ENCODE peak calls at places on chromosomes 16 and 17, in nine cellular contexts. M is stomach, S is ascending aorta, G is ovary, R is neural crest cell, D is Calu3, K is neural progenitor cell, B is GM20000, W is esophagus squamous epithelium. P is an unnamed sample.

GRCh38 chr17:81608082-81608481 is 28.8 kb downstream of the NPLOC4 start:
- DNase-seq in G (no peak), M (no peak), B (no peak), R (no peak), W (no peak), D (no peak), S (no peak), K (no peak), P (no peak)

GRCh38 chr17:14351493-14351892 is 50.6 kb downstream of the HS3ST3B1 start:
- DNase-seq in M (no peak), R (no peak), G (no peak), S (no peak), W (no peak), D (no peak), K (no peak), B (no peak), P (no peak)

GRCh38 chr16:47887496-47887895 is 268.3 kb downstream of the ABCC12 start:
- DNase-seq in K (peak; percentile 47), B (no peak), R (no peak), M (no peak), G (no peak), S (no peak), W (no peak), D (no peak), P (no peak)

GRCh38 chr17:32155896-32156295 is 13.6 kb downstream of the RHOT1 start:
- DNase-seq in B (no peak), G (no peak), D (no peak), M (no peak), K (no peak), S (no peak), W (no peak), R (no peak), P (no peak)

GRCh38 chr16:79519448-79519847 is 81.1 kb downstream of the MAF start:
- DNase-seq in M (peak; percentile 43), G (no peak), R (no peak), B (no peak), W (no peak), D (no peak), K (no peak), S (no peak), P (no peak)

GRCh38 chr16:77807-78443 is at the start of gene MPG:
- DNase-seq in D (peak; percentile 92), S (peak; percentile 92), K (peak; percentile 89), R (peak; percentile 60), W (no peak), M (peak; percentile 87), G (peak; percentile 92), B (peak; percentile 100), P (peak; percentile 82)

GRCh38 chr17:28343491-28343932 is 8.0 kb downstream of the TNFAIP1 start:
- DNase-seq in D (no peak), R (no peak), G (no peak), W (no peak), K (no peak), M (no peak), B (no peak), S (no peak), P (no peak)

GRCh38 chr17:77076046-77076882 is 64.5 kb upstream of the SEC14L1 start:
- DNase-seq in M (no peak), D (no peak), R (no peak), K (no peak), G (no peak), B (no peak), W (no peak), S (no peak), P (no peak)

GRCh38 chr16:21663889-21664647 is at the start of gene OTOA:
- DNase-seq in B (no peak), G (no peak), W (no peak), R (no peak), K (peak; percentile 46), S (peak; percentile 50), D (peak; percentile 13), M (no peak), P (peak; percentile 22)

GRCh38 chr17:29573558-29573870 is 5.0 kb downstream of the TP53I13 start:
- DNase-seq in B (no peak), D (no peak), R (no peak), W (no peak), K (no peak), S (peak; percentile 61), M (no peak), G (no peak), P (no peak)

GRCh38 chr17:82449136-82449882 is 1.2 kb downstream of the CYBC1 start:
- DNase-seq in W (peak; percentile 51), G (no peak), M (peak; percentile 54), R (no peak), B (peak; percentile 84), D (no peak), K (peak; percentile 27), S (no peak), P (peak; percentile 36)

GRCh38 chr17:876272-876671 is 94.1 kb downstream of the MRM3 start:
- DNase-seq in D (no peak), R (no peak), S (no peak), W (no peak), B (peak; percentile 40), K (no peak), G (no peak), M (no peak), P (no peak)

GRCh38 chr16:1385232-1385631 is 29.3 kb downstream of the UNKL start:
- DNase-seq in S (no peak), B (no peak), R (no peak), M (no peak), K (no peak), D (no peak), W (no peak), G (no peak), P (no peak)

GRCh38 chr17:65071861-65072260 is 15.3 kb upstream of the GNA13 start:
- DNase-seq in R (no peak), S (no peak), W (no peak), M (no peak), G (no peak), B (no peak), K (no peak), D (no peak), P (no peak)

DNA sequence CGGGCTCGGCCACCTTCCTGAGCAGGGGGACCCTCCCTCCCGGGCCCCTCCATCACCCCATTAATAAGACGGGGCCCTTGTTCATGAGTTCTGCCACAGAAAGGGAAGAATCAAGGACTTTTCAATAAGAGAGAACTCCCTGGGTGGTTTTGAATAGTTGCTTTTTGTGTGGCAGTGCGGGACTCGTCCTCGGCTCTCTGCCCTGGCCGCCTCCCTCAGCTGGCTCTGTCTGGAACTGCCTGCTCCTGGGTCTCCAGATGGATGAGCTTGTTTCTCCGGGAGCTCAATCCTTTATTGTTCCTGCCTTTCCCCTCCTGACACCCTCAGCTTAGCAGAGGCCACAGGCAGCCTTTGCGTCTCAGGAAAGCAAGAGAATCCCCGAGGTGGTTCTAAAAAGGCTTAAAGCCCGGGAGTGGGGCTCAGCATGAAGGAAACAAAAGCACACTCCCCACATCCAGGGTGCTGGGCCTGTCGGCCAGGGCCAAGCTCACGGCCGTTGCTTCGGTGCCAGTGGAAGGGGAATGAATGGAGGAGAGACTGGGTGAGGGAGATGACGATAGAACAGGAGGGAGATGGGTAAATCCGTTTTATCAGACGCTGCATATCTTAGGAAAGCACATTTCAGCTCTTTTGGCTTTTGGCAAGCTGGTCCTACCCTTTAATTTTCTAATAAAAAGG is 60.2 kb downstream of the RAI1 start:
- DNase-seq in M (no peak), G (peak; percentile 52), D (no peak), R (peak; percentile 57), K (peak; percentile 91), S (no peak), B (no peak), W (no peak), P (peak; percentile 47)
- TF ChIP-seq CTCF in M (peak; percentile 10), G (peak; percentile 16), D (no peak), R (peak; percentile 40), K (peak; percentile 29), S (no peak), B (no peak), W (peak; percentile 16), P (no peak)

DNA sequence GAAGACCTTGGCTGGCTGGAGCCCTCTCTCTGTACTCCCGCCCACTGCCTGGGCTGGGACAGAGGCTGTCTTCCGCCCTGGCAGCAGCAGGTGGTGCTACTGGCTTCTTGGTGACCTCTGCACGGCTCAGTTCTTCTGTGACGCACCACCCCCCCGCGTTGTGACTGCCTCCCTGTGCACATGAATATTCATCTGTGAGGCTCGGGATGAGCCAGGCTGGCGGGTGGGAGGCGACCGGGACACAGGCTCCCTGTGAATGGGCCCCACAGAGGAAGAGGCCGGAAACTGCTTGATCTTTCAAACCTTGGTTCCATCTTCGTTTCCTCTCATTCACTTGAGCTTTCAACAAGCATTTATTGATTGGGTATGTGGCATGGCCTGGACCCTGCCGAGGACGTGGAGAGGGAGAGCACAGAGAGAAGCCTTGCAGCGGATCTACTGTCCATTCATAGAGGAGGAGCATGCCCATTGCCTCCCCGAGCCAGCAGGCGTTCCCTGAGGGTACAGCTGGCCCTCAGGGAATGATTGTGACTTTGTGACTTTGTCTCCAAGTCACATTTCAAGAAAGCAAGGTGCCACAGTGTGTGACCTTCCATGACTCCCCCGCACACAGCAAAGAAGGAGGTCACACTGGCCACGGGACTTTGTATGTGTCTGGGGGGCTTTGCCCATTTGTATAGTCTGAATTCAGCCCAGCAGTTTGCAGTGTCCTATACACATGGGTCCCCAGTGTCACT is 45.0 kb downstream of the B9D1 start:
- DNase-seq in M (peak; percentile 36), D (no peak), R (peak; percentile 84), G (peak; percentile 90), K (peak; percentile 87), W (no peak), B (peak; percentile 74), S (no peak), P (peak; percentile 52)
- TF ChIP-seq CTCF in M (no peak), D (no peak), R (no peak), G (no peak), K (peak; percentile 46), W (no peak), B (peak; percentile 36), S (no peak), P (no peak)

GRCh38 chr17:2937331-2938003 is 125.9 kb downstream of the OR1D5 start:
- DNase-seq in D (no peak), R (no peak), K (no peak), W (no peak), G (no peak), S (no peak), B (no peak), M (no peak), P (no peak)
- TF ChIP-seq CTCF in D (no peak), R (no peak), K (no peak), W (no peak), G (no peak), S (no peak), B (no peak), M (no peak), P (no peak)

DNA sequence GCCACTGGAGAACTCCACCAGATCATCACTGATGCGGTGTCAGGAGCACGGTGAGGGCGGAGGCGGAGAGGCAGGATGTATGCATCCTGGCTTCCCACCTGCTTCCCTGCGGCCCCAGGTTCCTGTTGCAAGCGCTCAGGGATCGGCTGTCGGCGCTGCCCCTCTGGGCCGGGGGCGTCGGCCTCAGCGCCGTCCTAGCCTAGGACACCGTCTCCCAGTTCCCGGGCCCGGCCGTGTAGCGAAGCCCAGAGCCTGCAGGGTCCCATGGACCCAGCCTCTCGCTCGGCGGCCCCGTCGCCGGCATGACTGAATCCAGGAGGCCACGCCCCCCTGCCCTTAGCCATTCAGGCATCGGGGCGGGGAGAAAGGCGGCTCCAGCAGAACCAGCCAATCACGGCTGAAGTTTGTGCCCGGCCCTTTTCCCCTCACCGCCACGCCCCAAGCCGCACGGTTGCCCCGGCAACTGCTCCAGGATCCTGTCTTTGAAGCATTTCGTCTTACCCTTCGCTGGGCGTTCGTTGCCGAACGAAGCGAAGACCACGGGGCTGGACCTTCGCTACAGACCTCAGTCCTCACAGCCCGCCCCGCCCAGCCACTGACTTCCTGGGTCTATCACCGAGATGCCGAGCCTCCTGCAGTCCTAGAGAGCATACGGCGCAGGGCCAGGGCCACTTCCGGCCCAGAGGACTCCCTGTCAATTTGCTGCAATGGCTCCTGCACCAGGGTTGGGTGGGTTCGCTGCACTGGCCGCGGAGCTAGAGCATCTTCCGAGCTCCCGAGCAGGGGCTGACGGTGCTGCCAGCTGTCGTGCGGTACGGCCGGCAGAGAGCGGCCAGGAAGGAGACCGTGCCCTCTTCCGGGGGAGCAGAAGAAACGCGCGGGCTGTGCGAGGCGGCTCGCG is 10.6 kb upstream of the ZNF213 start:
- DNase-seq in R (peak; percentile 98), M (peak; percentile 98), K (peak; percentile 100), W (peak; percentile 67), D (peak; percentile 98), S (peak; percentile 98), B (peak; percentile 96), G (peak; percentile 95), P (peak; percentile 98)
- TF ChIP-seq CTCF in R (peak; percentile 47), M (peak; percentile 19), K (peak; percentile 37), W (no peak), D (no peak), S (no peak), B (peak; percentile 12), G (peak; percentile 9), P (no peak)